ENCODE peak calls at places on chromosomes 3 and 15, in five cellular contexts. One of them, this sample, is unnamed.

GRCh38 chr3:79517766-79518413 is 249.9 kb downstream of the ROBO1 start:
- DNase-seq in body of pancreas: no peak
- DNase-seq in uterus: no peak
- DNase-seq in ovary: no peak
- DNase-seq in stomach: no peak
- DNase-seq in this sample: no peak

GRCh38 chr3:195914648-195915473 is 6.5 kb upstream of the TNK2 start:
- DNase-seq in body of pancreas: peak; percentile 95
- DNase-seq in uterus: peak; percentile 96
- DNase-seq in ovary: peak; percentile 87
- DNase-seq in stomach: peak; percentile 95
- DNase-seq in this sample: peak; percentile 96

GRCh38 chr3:188165596-188165995 is 11.6 kb downstream of the LPP start:
- DNase-seq in body of pancreas: no peak
- DNase-seq in uterus: no peak
- DNase-seq in ovary: no peak
- DNase-seq in stomach: no peak
- DNase-seq in this sample: no peak

GRCh38 chr15:69011641-69012040 is 2.9 kb upstream of the NOX5 start:
- DNase-seq in body of pancreas: no peak
- DNase-seq in uterus: no peak
- DNase-seq in ovary: no peak
- DNase-seq in stomach: no peak
- DNase-seq in this sample: no peak

GRCh38 chr3:171049831-171050444 is 23.4 kb upstream of the SLC2A2 start:
- DNase-seq in body of pancreas: peak; percentile 64
- DNase-seq in uterus: no peak
- DNase-seq in ovary: no peak
- DNase-seq in stomach: peak; percentile 54
- DNase-seq in this sample: no peak

GRCh38 chr3:185631508-185632206 is 45.6 kb downstream of the SENP2 start:
- DNase-seq in body of pancreas: no peak
- DNase-seq in uterus: no peak
- DNase-seq in ovary: no peak
- DNase-seq in stomach: no peak
- DNase-seq in this sample: no peak

GRCh38 chr3:120497813-120498212 is 47.0 kb upstream of the FSTL1 start:
- DNase-seq in body of pancreas: no peak
- DNase-seq in uterus: no peak
- DNase-seq in ovary: no peak
- DNase-seq in stomach: no peak
- DNase-seq in this sample: no peak

GRCh38 chr3:156818890-156819289 is 7.3 kb upstream of the LEKR1 start:
- DNase-seq in body of pancreas: no peak
- DNase-seq in uterus: no peak
- DNase-seq in ovary: no peak
- DNase-seq in stomach: no peak
- DNase-seq in this sample: no peak

GRCh38 chr3:132318451-132318850 is 1.2 kb downstream of the ACP3 start:
- DNase-seq in body of pancreas: no peak
- DNase-seq in uterus: no peak
- DNase-seq in ovary: no peak
- DNase-seq in stomach: no peak
- DNase-seq in this sample: no peak
- H3K4me3 ChIP-seq in body of pancreas: no peak overlapping the region
- H3K4me3 ChIP-seq in uterus: no peak overlapping the region
- H3K4me3 ChIP-seq in ovary: no peak overlapping the region
- H3K4me3 ChIP-seq in stomach: no peak overlapping the region
- H3K4me3 ChIP-seq in this sample: no peak overlapping the region

GRCh38 chr15:53671545-53671944 is 87.9 kb downstream of the WDR72 start:
- DNase-seq in body of pancreas: no peak
- DNase-seq in uterus: no peak
- DNase-seq in ovary: no peak
- DNase-seq in stomach: no peak
- DNase-seq in this sample: no peak
- H3K27me3 ChIP-seq in body of pancreas: no peaks in the 10 kb centered on the region
- H3K27me3 ChIP-seq in uterus: no peaks in the 10 kb centered on the region
- H3K27me3 ChIP-seq in ovary: no peaks in the 10 kb centered on the region
- H3K27me3 ChIP-seq in stomach: no peaks in the 10 kb centered on the region
- H3K27me3 ChIP-seq in this sample: no peaks in the 10 kb centered on the region

DNA sequence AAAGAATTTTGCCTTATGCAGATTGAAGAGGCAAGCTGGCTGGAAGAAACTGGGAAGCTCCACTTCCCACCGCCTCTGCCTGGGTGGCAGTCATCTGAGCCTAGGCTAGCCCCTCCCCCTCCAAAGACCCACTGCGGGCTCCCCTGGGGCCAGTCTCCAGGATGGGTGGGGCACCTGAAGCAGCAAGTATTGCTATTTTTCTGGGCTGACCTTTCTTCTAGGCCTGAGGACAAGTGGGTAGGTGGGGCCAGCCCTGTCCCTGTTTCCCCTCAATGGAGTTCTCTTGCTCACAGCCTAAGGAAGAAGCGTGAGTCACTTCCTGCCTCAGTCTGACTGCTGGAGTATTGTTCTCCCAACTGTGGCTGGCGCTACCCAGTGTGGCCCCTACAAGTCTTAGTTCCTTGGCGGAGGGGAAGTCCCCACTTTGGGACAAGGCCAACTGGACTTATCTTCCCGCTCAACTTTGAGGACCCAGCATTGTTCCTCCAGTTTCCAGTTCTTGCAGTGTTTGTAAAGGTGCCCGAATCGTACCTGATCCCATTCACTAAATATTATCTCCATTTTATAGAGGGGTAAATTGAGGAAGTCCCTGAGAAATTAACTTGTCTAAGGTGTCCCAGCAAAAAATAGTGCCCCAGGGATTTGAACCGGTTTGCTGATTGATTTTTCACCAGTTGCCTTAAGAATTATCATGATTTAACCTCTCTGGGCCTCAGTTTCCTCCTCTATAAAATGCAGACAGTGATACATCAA is 1.4 kb downstream of the FURIN start:
- DNase-seq in body of pancreas: peak; percentile 78
- DNase-seq in uterus: peak; percentile 75
- DNase-seq in ovary: no peak
- DNase-seq in stomach: no peak
- DNase-seq in this sample: no peak
- TF ChIP-seq POLR2A in body of pancreas: peak; percentile 34
- TF ChIP-seq POLR2A in uterus: no peak
- TF ChIP-seq POLR2A in ovary: no peak
- TF ChIP-seq POLR2A in stomach: no peak
- TF ChIP-seq POLR2A in this sample: no peak

DNA sequence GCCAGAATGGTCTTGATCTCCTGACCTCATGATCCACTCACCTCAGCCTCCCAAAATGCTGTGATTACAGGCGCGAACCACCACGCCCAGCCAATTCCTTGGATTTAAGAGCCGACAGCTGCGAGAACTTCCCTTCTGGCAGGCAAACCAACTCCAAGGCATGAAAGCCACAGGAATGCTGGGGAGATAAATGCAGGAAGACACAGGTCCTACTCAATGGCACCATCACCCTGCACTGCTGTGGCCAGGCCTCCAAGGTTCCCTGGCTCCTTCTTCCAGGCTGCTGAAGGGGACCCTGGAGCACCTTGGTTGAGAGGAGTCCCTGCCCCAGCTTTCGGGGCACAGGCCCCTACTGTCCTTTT is 98.7 kb upstream of the CHD2 start:
- DNase-seq in body of pancreas: peak; percentile 19
- DNase-seq in uterus: no peak
- DNase-seq in ovary: no peak
- DNase-seq in stomach: no peak
- DNase-seq in this sample: no peak
- H3K4me3 ChIP-seq in body of pancreas: no peak overlapping the region
- H3K4me3 ChIP-seq in uterus: no peak overlapping the region
- H3K4me3 ChIP-seq in ovary: no peak overlapping the region
- H3K4me3 ChIP-seq in stomach: no peak overlapping the region
- H3K4me3 ChIP-seq in this sample: peak overlapping the region; percentile 12

GRCh38 chr3:184211297-184211696 is 18.1 kb upstream of the VWA5B2 start:
- DNase-seq in body of pancreas: no peak
- DNase-seq in uterus: no peak
- DNase-seq in ovary: no peak
- DNase-seq in stomach: no peak
- DNase-seq in this sample: no peak

GRCh38 chr3:184203526-184203925 is 17.5 kb downstream of the ABCF3 start:
- DNase-seq in body of pancreas: no peak
- DNase-seq in uterus: no peak
- DNase-seq in ovary: no peak
- DNase-seq in stomach: no peak
- DNase-seq in this sample: no peak

GRCh38 chr3:184211718-184212117 is 17.7 kb upstream of the VWA5B2 start:
- DNase-seq in body of pancreas: no peak
- DNase-seq in uterus: no peak
- DNase-seq in ovary: no peak
- DNase-seq in stomach: no peak
- DNase-seq in this sample: no peak

GRCh38 chr3:184209146-184209923 is 20.1 kb upstream of the VWA5B2 start:
- DNase-seq in body of pancreas: no peak
- DNase-seq in uterus: no peak
- DNase-seq in ovary: peak; percentile 40
- DNase-seq in stomach: no peak
- DNase-seq in this sample: no peak
- H3K27me3 ChIP-seq in body of pancreas: no peaks in the 10 kb centered on the region
- H3K27me3 ChIP-seq in uterus: no peaks in the 10 kb centered on the region
- H3K27me3 ChIP-seq in ovary: no peaks in the 10 kb centered on the region
- H3K27me3 ChIP-seq in stomach: no peaks in the 10 kb centered on the region
- H3K27me3 ChIP-seq in this sample: peaks cover 5% of the 10 kb centered on the region

GRCh38 chr3:149506540-149506939 is 32.0 kb downstream of the TM4SF4 start:
- DNase-seq in body of pancreas: no peak
- DNase-seq in uterus: no peak
- DNase-seq in ovary: no peak
- DNase-seq in stomach: no peak
- DNase-seq in this sample: no peak
- TF ChIP-seq POLR2A in body of pancreas: no peak
- TF ChIP-seq POLR2A in uterus: no peak
- TF ChIP-seq POLR2A in ovary: no peak
- TF ChIP-seq POLR2A in stomach: no peak
- TF ChIP-seq POLR2A in this sample: no peak

GRCh38 chr3:32146669-32147315 is 40.4 kb downstream of the GPD1L start:
- DNase-seq in body of pancreas: no peak
- DNase-seq in uterus: no peak
- DNase-seq in ovary: no peak
- DNase-seq in stomach: no peak
- DNase-seq in this sample: no peak
- H3K4me3 ChIP-seq in body of pancreas: no peak overlapping the region
- H3K4me3 ChIP-seq in uterus: no peak overlapping the region
- H3K4me3 ChIP-seq in ovary: no peak overlapping the region
- H3K4me3 ChIP-seq in stomach: no peak overlapping the region
- H3K4me3 ChIP-seq in this sample: no peak overlapping the region

GRCh38 chr15:26970712-26971210 is at the start of gene GABRG3:
- DNase-seq in body of pancreas: no peak
- DNase-seq in uterus: no peak
- DNase-seq in ovary: no peak
- DNase-seq in stomach: no peak
- DNase-seq in this sample: no peak

GRCh38 chr15:26974120-26974780 is 3.3 kb downstream of the GABRG3 start:
- DNase-seq in body of pancreas: no peak
- DNase-seq in uterus: no peak
- DNase-seq in ovary: no peak
- DNase-seq in stomach: no peak
- DNase-seq in this sample: no peak

GRCh38 chr15:26967719-26968269 is 3.2 kb upstream of the GABRG3 start:
- DNase-seq in body of pancreas: no peak
- DNase-seq in uterus: no peak
- DNase-seq in ovary: no peak
- DNase-seq in stomach: no peak
- DNase-seq in this sample: no peak

GRCh38 chr15:26972636-26973035 is 1.7 kb downstream of the GABRG3 start:
- DNase-seq in body of pancreas: no peak
- DNase-seq in uterus: no peak
- DNase-seq in ovary: no peak
- DNase-seq in stomach: no peak
- DNase-seq in this sample: no peak

GRCh38 chr15:26971303-26972018 is 480 bp downstream of the GABRG3 start:
- DNase-seq in body of pancreas: no peak
- DNase-seq in uterus: no peak
- DNase-seq in ovary: no peak
- DNase-seq in stomach: no peak
- DNase-seq in this sample: no peak
- H3K27me3 ChIP-seq in body of pancreas: no peaks in the 10 kb centered on the region
- H3K27me3 ChIP-seq in uterus: no peaks in the 10 kb centered on the region
- H3K27me3 ChIP-seq in ovary: no peaks in the 10 kb centered on the region
- H3K27me3 ChIP-seq in stomach: no peaks in the 10 kb centered on the region
- H3K27me3 ChIP-seq in this sample: no peaks in the 10 kb centered on the region

DNA sequence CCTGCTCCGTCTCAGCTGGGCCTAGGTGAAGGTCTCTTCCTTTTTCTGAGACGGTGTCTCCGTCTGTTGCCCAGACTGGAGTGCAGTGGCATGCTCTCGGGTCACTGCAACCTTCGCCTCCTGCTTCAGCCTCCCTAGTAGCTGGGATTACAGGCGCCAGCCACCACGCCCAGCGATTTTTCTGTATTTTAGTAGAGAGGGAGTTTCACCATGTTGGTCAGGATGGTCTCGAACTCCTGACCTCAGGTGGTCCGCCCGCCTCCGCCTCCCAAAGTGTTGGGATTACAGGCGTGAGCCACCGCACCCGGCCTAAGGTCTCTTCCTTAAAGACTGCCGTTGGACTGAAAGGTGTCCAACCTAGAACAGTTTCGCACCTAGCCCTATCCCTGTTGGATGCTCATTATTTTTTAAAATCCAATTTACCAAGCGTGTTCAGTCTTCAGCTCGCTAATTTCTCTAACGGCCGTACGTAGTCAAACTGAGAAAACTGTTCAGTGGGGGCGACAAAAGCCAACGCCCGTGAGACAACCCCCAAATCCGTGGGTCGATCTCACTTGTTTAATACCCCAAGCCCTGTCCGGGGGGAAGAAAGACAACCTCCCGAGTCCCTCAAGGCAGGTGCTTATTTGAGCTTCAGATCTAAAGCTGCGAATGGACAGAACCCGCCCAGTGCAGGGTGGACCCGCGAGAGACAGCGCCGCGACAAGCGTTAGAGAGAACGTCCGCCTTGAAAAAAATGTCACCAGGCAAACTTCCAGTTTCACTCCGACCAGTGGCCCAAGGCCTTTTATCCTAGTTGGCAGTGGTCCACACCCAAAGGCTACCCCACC is 986 bp upstream of the OXSR1 start:
- DNase-seq in body of pancreas: no peak
- DNase-seq in uterus: peak; percentile 23
- DNase-seq in ovary: peak; percentile 20
- DNase-seq in stomach: no peak
- DNase-seq in this sample: no peak
- TF ChIP-seq POLR2A in body of pancreas: peak; percentile 18
- TF ChIP-seq POLR2A in uterus: no peak
- TF ChIP-seq POLR2A in ovary: peak; percentile 77
- TF ChIP-seq POLR2A in stomach: no peak
- TF ChIP-seq POLR2A in this sample: no peak

GRCh38 chr3:194556086-194557056 is 69.6 kb upstream of the ATP13A3 start:
- DNase-seq in body of pancreas: no peak
- DNase-seq in uterus: no peak
- DNase-seq in ovary: no peak
- DNase-seq in stomach: no peak
- DNase-seq in this sample: no peak
- H3K4me3 ChIP-seq in body of pancreas: no peak overlapping the region
- H3K4me3 ChIP-seq in uterus: no peak overlapping the region
- H3K4me3 ChIP-seq in ovary: no peak overlapping the region
- H3K4me3 ChIP-seq in stomach: peak overlapping the region; percentile 18
- H3K4me3 ChIP-seq in this sample: no peak overlapping the region